ENCODE peak calls at places on chromosome 17, in six cellular contexts. One of them, this sample, is unnamed.

GRCh38 chr17:55416470-55417052 is 5.1 kb downstream of the MMD start:
- DNase-seq in AG10803: no peak
- DNase-seq in stimulated activated CD4-positive, alpha-beta T cell treated with anti-CD3 and anti-CD28 coated beads, Interleukin-2, amount 100 ng/mL, for 24 hours: no peak
- DNase-seq in coronary artery: no peak
- DNase-seq in hepatic stellate cell: no peak
- DNase-seq in omental fat pad: no peak
- DNase-seq in this sample: no peak

GRCh38 chr17:58337126-58337599 is 8.6 kb upstream of the TSPOAP1 start:
- DNase-seq in stimulated activated CD4-positive, alpha-beta T cell treated with anti-CD3 and anti-CD28 coated beads, Interleukin-2, amount 100 ng/mL, for 24 hours: peak; percentile 59
- DNase-seq in coronary artery: no peak
- DNase-seq in hepatic stellate cell: no peak
- DNase-seq in omental fat pad: no peak
- DNase-seq in AG10803: no peak
- DNase-seq in this sample: peak; percentile 31

GRCh38 chr17:37571674-37572073 is 37.5 kb downstream of the SYNRG start:
- DNase-seq in AG10803: no peak
- DNase-seq in coronary artery: no peak
- DNase-seq in hepatic stellate cell: no peak
- DNase-seq in omental fat pad: no peak
- DNase-seq in stimulated activated CD4-positive, alpha-beta T cell treated with anti-CD3 and anti-CD28 coated beads, Interleukin-2, amount 100 ng/mL, for 24 hours: no peak
- DNase-seq in this sample: no peak

GRCh38 chr17:56136316-56136715 is 17.0 kb upstream of the ANKFN1 start:
- DNase-seq in coronary artery: no peak
- DNase-seq in hepatic stellate cell: no peak
- DNase-seq in omental fat pad: no peak
- DNase-seq in stimulated activated CD4-positive, alpha-beta T cell treated with anti-CD3 and anti-CD28 coated beads, Interleukin-2, amount 100 ng/mL, for 24 hours: no peak
- DNase-seq in AG10803: peak; percentile 59
- DNase-seq in this sample: no peak

GRCh38 chr17:57892820-57893595 is 43.2 kb upstream of the MRPS23 start:
- DNase-seq in AG10803: peak; percentile 100
- DNase-seq in hepatic stellate cell: peak; percentile 96
- DNase-seq in coronary artery: peak; percentile 99
- DNase-seq in stimulated activated CD4-positive, alpha-beta T cell treated with anti-CD3 and anti-CD28 coated beads, Interleukin-2, amount 100 ng/mL, for 24 hours: no peak
- DNase-seq in omental fat pad: peak; percentile 78
- DNase-seq in this sample: peak; percentile 99

GRCh38 chr17:2863204-2863603 is 67.0 kb downstream of the RAP1GAP2 start:
- DNase-seq in coronary artery: peak; percentile 45
- DNase-seq in AG10803: no peak
- DNase-seq in omental fat pad: no peak
- DNase-seq in hepatic stellate cell: no peak
- DNase-seq in stimulated activated CD4-positive, alpha-beta T cell treated with anti-CD3 and anti-CD28 coated beads, Interleukin-2, amount 100 ng/mL, for 24 hours: no peak
- DNase-seq in this sample: no peak

GRCh38 chr17:4327638-4328037 is 38.8 kb downstream of the UBE2G1 start:
- DNase-seq in omental fat pad: no peak
- DNase-seq in coronary artery: no peak
- DNase-seq in AG10803: peak; percentile 81
- DNase-seq in hepatic stellate cell: peak; percentile 46
- DNase-seq in stimulated activated CD4-positive, alpha-beta T cell treated with anti-CD3 and anti-CD28 coated beads, Interleukin-2, amount 100 ng/mL, for 24 hours: no peak
- DNase-seq in this sample: peak; percentile 83

GRCh38 chr17:80969030-80969673 is 22.5 kb upstream of the CHMP6 start:
- DNase-seq in omental fat pad: no peak
- DNase-seq in coronary artery: no peak
- DNase-seq in stimulated activated CD4-positive, alpha-beta T cell treated with anti-CD3 and anti-CD28 coated beads, Interleukin-2, amount 100 ng/mL, for 24 hours: no peak
- DNase-seq in AG10803: no peak
- DNase-seq in hepatic stellate cell: no peak
- DNase-seq in this sample: no peak

GRCh38 chr17:27760069-27760885 is 40.1 kb downstream of the NOS2 start:
- DNase-seq in AG10803: peak; percentile 16
- DNase-seq in stimulated activated CD4-positive, alpha-beta T cell treated with anti-CD3 and anti-CD28 coated beads, Interleukin-2, amount 100 ng/mL, for 24 hours: peak; percentile 82
- DNase-seq in hepatic stellate cell: peak; percentile 52
- DNase-seq in omental fat pad: peak; percentile 62
- DNase-seq in coronary artery: no peak
- DNase-seq in this sample: peak; percentile 49

GRCh38 chr17:57120814-57121213 is 35.8 kb downstream of the AKAP1 start:
- DNase-seq in omental fat pad: no peak
- DNase-seq in stimulated activated CD4-positive, alpha-beta T cell treated with anti-CD3 and anti-CD28 coated beads, Interleukin-2, amount 100 ng/mL, for 24 hours: no peak
- DNase-seq in hepatic stellate cell: no peak
- DNase-seq in AG10803: no peak
- DNase-seq in coronary artery: no peak
- DNase-seq in this sample: no peak

GRCh38 chr17:4658478-4659305 is 17.2 kb upstream of the ALOX15 start:
- DNase-seq in stimulated activated CD4-positive, alpha-beta T cell treated with anti-CD3 and anti-CD28 coated beads, Interleukin-2, amount 100 ng/mL, for 24 hours: peak; percentile 40
- DNase-seq in AG10803: no peak
- DNase-seq in coronary artery: no peak
- DNase-seq in hepatic stellate cell: no peak
- DNase-seq in omental fat pad: no peak
- DNase-seq in this sample: peak; percentile 11

GRCh38 chr17:81340606-81341346 is 45.7 kb upstream of the SLC38A10 start:
- DNase-seq in omental fat pad: no peak
- DNase-seq in coronary artery: no peak
- DNase-seq in hepatic stellate cell: no peak
- DNase-seq in AG10803: no peak
- DNase-seq in stimulated activated CD4-positive, alpha-beta T cell treated with anti-CD3 and anti-CD28 coated beads, Interleukin-2, amount 100 ng/mL, for 24 hours: no peak
- DNase-seq in this sample: no peak

GRCh38 chr17:5526821-5527598 is 40.6 kb downstream of the MIS12 start:
- DNase-seq in hepatic stellate cell: peak; percentile 97
- DNase-seq in AG10803: peak; percentile 97
- DNase-seq in stimulated activated CD4-positive, alpha-beta T cell treated with anti-CD3 and anti-CD28 coated beads, Interleukin-2, amount 100 ng/mL, for 24 hours: peak; percentile 62
- DNase-seq in coronary artery: peak; percentile 88
- DNase-seq in omental fat pad: no peak
- DNase-seq in this sample: peak; percentile 92

GRCh38 chr17:80561541-80562114 is 17.0 kb downstream of the RPTOR start:
- DNase-seq in coronary artery: no peak
- DNase-seq in AG10803: no peak
- DNase-seq in hepatic stellate cell: no peak
- DNase-seq in stimulated activated CD4-positive, alpha-beta T cell treated with anti-CD3 and anti-CD28 coated beads, Interleukin-2, amount 100 ng/mL, for 24 hours: no peak
- DNase-seq in omental fat pad: no peak
- DNase-seq in this sample: no peak

GRCh38 chr17:19409509-19409908 is 1.5 kb upstream of the RNF112 start:
- DNase-seq in hepatic stellate cell: no peak
- DNase-seq in omental fat pad: no peak
- DNase-seq in stimulated activated CD4-positive, alpha-beta T cell treated with anti-CD3 and anti-CD28 coated beads, Interleukin-2, amount 100 ng/mL, for 24 hours: no peak
- DNase-seq in AG10803: peak; percentile 58
- DNase-seq in coronary artery: no peak
- DNase-seq in this sample: peak; percentile 56

GRCh38 chr17:42409467-42410351 is 13.3 kb downstream of the CAVIN1 start:
- DNase-seq in stimulated activated CD4-positive, alpha-beta T cell treated with anti-CD3 and anti-CD28 coated beads, Interleukin-2, amount 100 ng/mL, for 24 hours: no peak
- DNase-seq in AG10803: peak; percentile 95
- DNase-seq in hepatic stellate cell: peak; percentile 95
- DNase-seq in coronary artery: peak; percentile 96
- DNase-seq in omental fat pad: peak; percentile 41
- DNase-seq in this sample: peak; percentile 97

GRCh38 chr17:7392696-7393612 is 1.4 kb downstream of the PLSCR3 start:
- DNase-seq in stimulated activated CD4-positive, alpha-beta T cell treated with anti-CD3 and anti-CD28 coated beads, Interleukin-2, amount 100 ng/mL, for 24 hours: no peak
- DNase-seq in omental fat pad: no peak
- DNase-seq in coronary artery: no peak
- DNase-seq in hepatic stellate cell: no peak
- DNase-seq in AG10803: no peak
- DNase-seq in this sample: no peak

GRCh38 chr17:35010093-35010492 is 29.8 kb downstream of the LIG3 start:
- DNase-seq in stimulated activated CD4-positive, alpha-beta T cell treated with anti-CD3 and anti-CD28 coated beads, Interleukin-2, amount 100 ng/mL, for 24 hours: no peak
- DNase-seq in coronary artery: no peak
- DNase-seq in AG10803: peak; percentile 26
- DNase-seq in hepatic stellate cell: no peak
- DNase-seq in omental fat pad: no peak
- DNase-seq in this sample: no peak

This sample was measured in MG63.